ENCODE peak calls at places on chromosomes 11 and 22, in ten cellular contexts. S is right atrium auricular region, F is cardiac muscle cell, I is lower lobe of right lung, T is stomach, P is ovary, R is keratinocyte, D is uterus, B is RWPE1, U is dorsolateral prefrontal cortex. C is an unnamed sample.
A peak's percentile ranks its signal among the peaks of the same experiment; 100 is the strongest.

GRCh38 chr11:70243912-70244652 is 26.4 kb upstream of the PPFIA1 start:
- DNase-seq in U (no peak), D (no peak), S (no peak), P (no peak), R (no peak), I (no peak), B (peak; percentile 78), T (no peak), F (no peak), C (no peak)

GRCh38 chr11:67271212-67271547 is 4.9 kb downstream of the GRK2 start:
- DNase-seq in T (no peak), R (no peak), D (no peak), I (no peak), S (no peak), P (no peak), F (no peak), U (no peak), B (no peak), C (no peak)

GRCh38 chr11:128488471-128488870 is 98.9 kb downstream of the ETS1 start:
- DNase-seq in U (no peak), I (no peak), P (no peak), T (no peak), F (no peak), B (peak; percentile 73), R (no peak), S (no peak), D (no peak), C (no peak)

GRCh38 chr11:66429983-66430602 is 8.6 kb downstream of the MRPL11 start:
- DNase-seq in U (peak; percentile 89), B (peak; percentile 34), P (peak; percentile 68), I (peak; percentile 83), T (peak; percentile 80), R (no peak), S (peak; percentile 76), F (peak; percentile 94), D (peak; percentile 69), C (peak; percentile 65)

GRCh38 chr11:68550485-68550817 is 89.9 kb downstream of the PPP6R3 start:
- DNase-seq in D (no peak), F (no peak), R (no peak), T (no peak), B (no peak), U (no peak), S (no peak), P (no peak), I (no peak), C (no peak)

GRCh38 chr22:23467721-23468294 is 112.3 kb downstream of the IGLL1 start:
- DNase-seq in P (no peak), T (no peak), B (no peak), I (no peak), U (no peak), R (no peak), D (no peak), F (no peak), S (no peak), C (no peak)

GRCh38 chr22:32761251-32761903 is 40.1 kb upstream of the TIMP3 start:
- DNase-seq in S (no peak), T (no peak), U (no peak), B (no peak), D (no peak), F (no peak), P (no peak), I (no peak), R (no peak), C (no peak)

GRCh38 chr22:32024791-32025190 is 18.3 kb upstream of the SLC5A1 start:
- DNase-seq in I (no peak), S (no peak), F (no peak), D (no peak), U (no peak), P (no peak), B (peak; percentile 55), R (peak; percentile 44), T (no peak), C (no peak)

DNA sequence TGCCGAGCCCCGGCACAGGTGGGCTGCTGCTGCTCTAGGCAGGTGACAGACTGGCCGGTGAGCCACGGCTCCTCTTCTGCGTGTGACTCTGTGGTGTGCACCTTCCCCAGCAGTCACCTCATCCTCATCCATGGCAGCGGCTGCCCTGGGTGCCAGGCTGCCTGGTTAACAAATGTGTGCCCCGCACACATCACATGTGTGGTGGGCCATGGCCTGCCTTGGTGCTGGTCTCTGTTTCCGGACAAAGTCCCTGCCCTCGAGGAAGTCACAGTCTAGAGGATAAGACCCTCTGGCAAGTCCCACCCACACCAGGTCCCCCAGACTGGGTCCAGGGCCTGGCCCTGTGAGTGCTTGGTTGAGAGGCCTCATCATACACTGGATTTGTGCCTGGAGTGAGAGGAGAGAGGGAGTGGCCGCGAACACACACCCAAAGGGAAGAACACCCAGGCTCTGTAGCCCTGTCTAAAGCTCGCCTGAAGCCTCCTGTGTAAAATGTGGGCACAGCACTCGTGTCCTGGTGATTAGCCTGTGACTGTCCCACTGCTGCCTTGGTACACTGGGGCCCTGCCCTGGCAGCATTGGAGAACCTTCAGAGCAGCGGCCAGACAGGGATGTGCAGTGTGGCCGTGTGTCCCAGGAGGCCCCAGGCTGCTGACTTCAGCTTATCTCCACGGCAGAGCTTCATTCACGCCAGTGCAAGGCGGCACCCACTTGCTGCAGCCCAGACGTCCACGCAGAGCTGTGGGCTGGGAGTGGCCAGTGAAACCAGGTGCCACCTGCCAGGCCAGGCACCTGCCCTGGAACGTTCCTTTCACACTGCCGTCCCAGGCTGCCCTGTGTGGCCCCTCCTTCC is 269.9 kb downstream of the TBC1D22A start:
- DNase-seq in T (peak; percentile 82), U (no peak), F (no peak), P (peak; percentile 12), S (no peak), I (peak; percentile 75), R (no peak), B (no peak), D (no peak), C (peak; percentile 34)
- H3K27ac ChIP-seq in T (peak overlapping the region; percentile 63), U (no peak overlapping the region), F (no peak overlapping the region), P (no peak overlapping the region), S (no peak overlapping the region), I (peak overlapping the region; percentile 85), R (peak overlapping the region; percentile 63), B (peak overlapping the region; percentile 92), D (no peak overlapping the region), C (no peak overlapping the region)

GRCh38 chr22:43287441-43287840 is 55.7 kb downstream of the SCUBE1 start:
- DNase-seq in R (no peak), D (no peak), U (no peak), S (no peak), F (no peak), B (no peak), P (no peak), I (no peak), T (no peak), C (no peak)

GRCh38 chr22:43289551-43289963 is 53.6 kb downstream of the SCUBE1 start:
- DNase-seq in U (no peak), D (peak; percentile 43), S (no peak), I (no peak), T (no peak), F (no peak), R (no peak), P (peak; percentile 78), B (no peak), C (no peak)

GRCh38 chr22:43289976-43290663 is 53.1 kb downstream of the SCUBE1 start:
- DNase-seq in F (no peak), D (peak; percentile 45), I (peak; percentile 70), B (no peak), S (no peak), U (no peak), R (no peak), T (no peak), P (peak; percentile 74), C (no peak)

GRCh38 chr22:43288378-43288777 is 54.8 kb downstream of the SCUBE1 start:
- DNase-seq in I (no peak), B (no peak), S (no peak), R (no peak), P (no peak), T (no peak), F (no peak), U (no peak), D (no peak), C (no peak)

GRCh38 chr22:43288807-43289417 is 54.3 kb downstream of the SCUBE1 start:
- DNase-seq in D (no peak), F (no peak), P (no peak), U (no peak), R (no peak), T (no peak), B (no peak), S (no peak), I (no peak), C (no peak)
- H3K27ac ChIP-seq in D (peak overlapping the region; percentile 3), F (no peak overlapping the region), P (peak overlapping the region; percentile 84), U (no peak overlapping the region), R (no peak overlapping the region), T (no peak overlapping the region), B (no peak overlapping the region), S (no peak overlapping the region), I (peak overlapping the region; percentile 54), C (no peak overlapping the region)

GRCh38 chr11:132846080-132846479 is 686.2 kb downstream of the OPCML start:
- DNase-seq in R (no peak), B (no peak), P (no peak), S (no peak), T (no peak), U (no peak), I (no peak), D (no peak), F (no peak), C (no peak)
- H3K27ac ChIP-seq in R (no peak overlapping the region), B (no peak overlapping the region), P (no peak overlapping the region), S (no peak overlapping the region), T (no peak overlapping the region), U (no peak overlapping the region), I (no peak overlapping the region), D (no peak overlapping the region), F (no peak overlapping the region), C (no peak overlapping the region)

GRCh38 chr11:114255289-114255688 is 40.9 kb upstream of the NNMT start:
- DNase-seq in I (no peak), S (no peak), D (no peak), R (no peak), T (no peak), P (no peak), F (no peak), B (no peak), U (no peak), C (no peak)

GRCh38 chr11:114256176-114256897 is 39.9 kb upstream of the NNMT start:
- DNase-seq in D (no peak), B (no peak), T (no peak), R (no peak), I (no peak), S (no peak), F (no peak), P (no peak), U (no peak), C (no peak)

GRCh38 chr11:114253771-114254170 is 42.4 kb upstream of the NNMT start:
- DNase-seq in S (no peak), D (no peak), I (no peak), F (no peak), U (no peak), P (no peak), R (no peak), B (no peak), T (no peak), C (no peak)

GRCh38 chr11:114256898-114257286 is 39.3 kb upstream of the NNMT start:
- DNase-seq in U (no peak), F (no peak), T (no peak), B (no peak), S (no peak), P (no peak), D (no peak), I (no peak), R (no peak), C (no peak)

DNA sequence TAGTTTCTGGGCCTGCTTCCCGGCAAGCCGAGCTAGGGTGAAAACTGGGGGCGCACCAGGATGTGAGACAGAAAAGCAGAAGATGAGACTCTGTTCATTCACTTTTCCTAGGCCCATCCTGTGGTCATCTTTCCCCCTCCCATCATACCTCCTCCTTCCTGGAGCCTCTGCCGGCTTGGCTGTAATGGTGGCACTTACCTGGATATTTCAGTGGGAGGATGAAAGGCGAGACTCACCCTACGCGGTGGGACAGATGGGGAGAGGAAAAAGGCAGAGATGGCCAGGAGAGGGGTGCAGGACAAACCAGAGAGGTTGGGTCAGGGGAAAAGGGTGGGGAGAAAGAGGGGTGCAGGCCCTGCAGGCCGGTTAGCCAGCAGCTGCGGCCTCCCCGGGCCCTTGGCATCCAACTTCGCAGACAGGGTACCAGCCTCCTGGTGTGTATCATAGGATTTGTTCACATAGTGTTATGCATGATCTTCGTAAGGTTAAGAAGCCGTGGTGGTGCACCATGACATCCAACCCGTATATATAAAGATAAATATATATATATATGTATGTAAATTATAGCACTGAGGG is 41.5 kb upstream of the NNMT start:
- DNase-seq in S (no peak), D (no peak), I (no peak), R (no peak), T (no peak), B (no peak), P (no peak), F (no peak), U (no peak), C (no peak)
- H3K27ac ChIP-seq in S (no peak overlapping the region), D (peak overlapping the region; percentile 0), I (no peak overlapping the region), R (no peak overlapping the region), T (no peak overlapping the region), B (peak overlapping the region; percentile 65), P (no peak overlapping the region), F (no peak overlapping the region), U (no peak overlapping the region), C (peak overlapping the region; percentile 33)